ENCODE peak calls at places on chromosomes 16 and 17, in eight cellular contexts. L is GM03348, B is heart left ventricle, N is Calu3, Q is NCI-H774, P is epithelial cell of proximal tubule, R is activated T-helper 1 cell treated with Interleukin-2 at 50 U/mL for 16 hours, C is nucleus accumbens. M is an unnamed sample.

GRCh38 chr16:4086153-4086552 is 30.1 kb downstream of the ADCY9 start:
- DNase-seq in P (no peak), L (no peak), R (no peak), C (no peak), Q (no peak), N (no peak), B (peak; percentile 65), M (no peak)

GRCh38 chr17:41617698-41618097 is 5.1 kb upstream of the KRT16 start:
- DNase-seq in Q (no peak), R (no peak), P (no peak), L (no peak), B (no peak), C (no peak), N (no peak), M (no peak)

GRCh38 chr17:9284884-9285283 is 263.6 kb downstream of the NTN1 start:
- DNase-seq in Q (no peak), P (no peak), N (no peak), C (no peak), B (peak; percentile 46), L (peak; percentile 50), R (no peak), M (no peak)

GRCh38 chr17:37092041-37092440 is 143.3 kb downstream of the AATF start:
- DNase-seq in C (no peak), P (peak; percentile 59), R (no peak), B (no peak), Q (no peak), N (peak; percentile 42), L (no peak), M (peak; percentile 12)

GRCh38 chr16:54936979-54937672 is 6.5 kb downstream of the IRX5 start:
- DNase-seq in P (no peak), N (no peak), R (no peak), C (no peak), Q (peak; percentile 38), L (peak; percentile 86), B (peak; percentile 48), M (peak; percentile 59)

GRCh38 chr16:2825899-2826298 is 4.2 kb upstream of the ZG16B start:
- DNase-seq in L (no peak), N (no peak), P (no peak), Q (no peak), B (no peak), C (no peak), R (no peak), M (no peak)

GRCh38 chr17:81551458-81552243 is 502 bp downstream of the FAAP100 start:
- DNase-seq in R (no peak), L (peak; percentile 58), N (peak; percentile 32), P (no peak), B (no peak), C (no peak), Q (no peak), M (no peak)

GRCh38 chr17:59287452-59287851 is 44.0 kb upstream of the YPEL2 start:
- DNase-seq in P (no peak), N (no peak), R (no peak), B (no peak), C (no peak), L (no peak), Q (no peak), M (peak; percentile 14)

GRCh38 chr16:27245276-27246231 is 23.0 kb downstream of the NSMCE1 start:
- DNase-seq in C (no peak), N (no peak), B (peak; percentile 42), R (no peak), L (peak; percentile 79), Q (no peak), P (peak; percentile 86), M (peak; percentile 97)

GRCh38 chr17:19641687-19642372 is 6.7 kb upstream of the ALDH3A2 start:
- DNase-seq in L (no peak), Q (no peak), B (no peak), N (no peak), P (no peak), C (no peak), R (no peak), M (no peak)

GRCh38 chr16:69754143-69754468 is 620 bp downstream of the NOB1 start:
- DNase-seq in B (no peak), C (no peak), L (no peak), P (no peak), Q (no peak), R (no peak), N (no peak), M (no peak)

GRCh38 chr17:5583426-5584382 is 605 bp downstream of the NLRP1 start:
- DNase-seq in R (no peak), Q (no peak), L (peak; percentile 81), B (no peak), N (no peak), C (no peak), P (no peak), M (no peak)

GRCh38 chr17:63540581-63540980 is 9.7 kb upstream of the DCAF7 start:
- DNase-seq in Q (no peak), B (no peak), L (no peak), C (no peak), N (no peak), P (no peak), R (no peak), M (no peak)

GRCh38 chr16:29765167-29766032 is 12.7 kb upstream of the ZG16 start:
- DNase-seq in N (peak; percentile 85), B (no peak), Q (peak; percentile 92), L (no peak), P (no peak), R (no peak), C (no peak), M (no peak)

GRCh38 chr17:78032166-78032565 is 73.7 kb downstream of the TNRC6C start:
- DNase-seq in N (no peak), C (no peak), B (no peak), P (no peak), R (no peak), Q (no peak), L (peak; percentile 70), M (peak; percentile 30)

GRCh38 chr16:56257260-56257659 is 66.0 kb downstream of the GNAO1 start:
- DNase-seq in P (no peak), L (no peak), R (no peak), B (peak; percentile 68), C (no peak), N (no peak), Q (peak; percentile 44), M (no peak)

GRCh38 chr17:489758-490329 is 137.2 kb upstream of the RPH3AL start:
- DNase-seq in R (peak; percentile 55), L (peak; percentile 78), B (peak; percentile 58), N (peak; percentile 4), Q (no peak), C (no peak), P (no peak), M (peak; percentile 39)